ENCODE peak calls at places on chromosome 5, in ten cellular contexts. I is CD8-positive, alpha-beta memory T cell; H is RWPE1; V is uterus; F is coronary artery; Y is right cardiac atrium; U is tibial nerve; E is HepG2; S is suprapubic skin; N is sigmoid colon. R is an unnamed sample.

GRCh38 chr5:67246108-67246507 is 49.5 kb upstream of the CD180 start:
- DNase-seq in I (no peak), H (peak), V (no peak), F (no peak), Y (no peak), U (peak), E (peak), S (no peak), N (no peak), R (no peak)

GRCh38 chr5:125668904-125669303 is 754.3 kb upstream of the GRAMD2B start:
- DNase-seq in I (no peak), H (peak), V (no peak), F (no peak), Y (no peak), U (no peak), E (no peak), S (no peak), N (no peak), R (no peak)

GRCh38 chr5:45089870-45090269 is 281.1 kb downstream of the MRPS30 start:
- DNase-seq in I (no peak), H (no peak), V (no peak), F (no peak), Y (no peak), U (no peak), E (no peak), S (no peak), N (no peak), R (no peak)

GRCh38 chr5:146409081-146409671 is 38.0 kb upstream of the TCERG1 start:
- DNase-seq in I (no peak), H (peak), V (no peak), F (no peak), Y (no peak), U (no peak), E (no peak), S (no peak), N (no peak), R (no peak)

GRCh38 chr5:130141689-130142320 is 237.5 kb downstream of the CHSY3 start:
- DNase-seq in I (no peak), H (peak), V (no peak), F (no peak), Y (peak), U (no peak), E (no peak), S (no peak), N (no peak), R (no peak)

GRCh38 chr5:164763211-164763610 is 1257.8 kb downstream of the MAT2B start:
- DNase-seq in I (no peak), H (no peak), V (no peak), F (no peak), Y (no peak), U (no peak), E (no peak), S (no peak), N (no peak), R (no peak)

GRCh38 chr5:157143127-157143959 is 678 bp upstream of the MED7 start:
- DNase-seq in I (peak), H (peak), V (peak), F (no peak), Y (peak), U (peak), E (no peak), S (peak), N (peak), R (peak)

GRCh38 chr5:140869555-140869886 is 764 bp downstream of the PCDHA11 start:
- DNase-seq in I (no peak), H (no peak), V (no peak), F (no peak), Y (no peak), U (no peak), E (no peak), S (no peak), N (no peak), R (no peak)

GRCh38 chr5:134397196-134397595 is 14.5 kb downstream of the CDKN2AIPNL start:
- DNase-seq in I (no peak), H (no peak), V (no peak), F (no peak), Y (no peak), U (no peak), E (no peak), S (no peak), N (no peak), R (no peak)

GRCh38 chr5:146283344-146283761 is 55.3 kb upstream of the POU4F3 start:
- DNase-seq in I (no peak), H (peak), V (no peak), F (no peak), Y (no peak), U (no peak), E (peak), S (no peak), N (no peak), R (no peak)

GRCh38 chr5:15206133-15206532 is 293.8 kb upstream of the FBXL7 start:
- DNase-seq in I (no peak), H (no peak), V (no peak), F (no peak), Y (no peak), U (no peak), E (no peak), S (no peak), N (no peak), R (no peak)

GRCh38 chr5:93909356-93909755 is 168.0 kb upstream of the POU5F2 start:
- DNase-seq in I (no peak), H (no peak), V (no peak), F (no peak), Y (no peak), U (no peak), E (no peak), S (no peak), N (no peak), R (no peak)

GRCh38 chr5:137627293-137627692 is 108.6 kb downstream of the KLHL3 start:
- DNase-seq in I (no peak), H (peak), V (no peak), F (no peak), Y (no peak), U (no peak), E (no peak), S (no peak), N (no peak), R (no peak)

GRCh38 chr5:24005384-24005783 is 498.0 kb downstream of the PRDM9 start:
- DNase-seq in I (no peak), H (peak), V (no peak), F (no peak), Y (no peak), U (no peak), E (no peak), S (no peak), N (no peak), R (no peak)

GRCh38 chr5:78795757-78796156 is 147.2 kb upstream of the LHFPL2 start:
- DNase-seq in I (no peak), H (no peak), V (no peak), F (no peak), Y (no peak), U (no peak), E (peak), S (no peak), N (no peak), R (no peak)

GRCh38 chr5:109412981-109413402 is 3.2 kb upstream of the PJA2 start:
- DNase-seq in I (no peak), H (no peak), V (no peak), F (no peak), Y (no peak), U (no peak), E (peak), S (no peak), N (no peak), R (no peak)

GRCh38 chr5:94524841-94525697 is 93.3 kb downstream of the KIAA0825 start:
- DNase-seq in I (no peak), H (peak), V (no peak), F (no peak), Y (no peak), U (no peak), E (peak), S (no peak), N (no peak), R (no peak)

GRCh38 chr5:127838661-127839060 is 135.5 kb downstream of the CCDC192 start:
- DNase-seq in I (no peak), H (no peak), V (no peak), F (no peak), Y (no peak), U (no peak), E (no peak), S (no peak), N (no peak), R (no peak)

GRCh38 chr5:74209566-74209965 is 431.0 kb downstream of the ENC1 start:
- DNase-seq in I (no peak), H (no peak), V (no peak), F (no peak), Y (no peak), U (no peak), E (no peak), S (no peak), N (no peak), R (no peak)

GRCh38 chr5:56766926-56767325 is 48.4 kb upstream of the MAP3K1 start:
- DNase-seq in I (no peak), H (no peak), V (no peak), F (no peak), Y (no peak), U (no peak), E (no peak), S (no peak), N (no peak), R (no peak)

GRCh38 chr5:37996918-37997317 is 157.1 kb upstream of the GDNF start:
- DNase-seq in I (no peak), H (no peak), V (no peak), F (no peak), Y (no peak), U (no peak), E (no peak), S (no peak), N (no peak), R (no peak)

GRCh38 chr5:38286038-38286437 is 27.7 kb downstream of the EGFLAM start:
- DNase-seq in I (no peak), H (no peak), V (no peak), F (no peak), Y (no peak), U (no peak), E (no peak), S (no peak), N (no peak), R (no peak)

GRCh38 chr5:99636663-99637062 is 707.9 kb upstream of the CHD1 start:
- DNase-seq in I (no peak), H (no peak), V (no peak), F (no peak), Y (no peak), U (no peak), E (no peak), S (no peak), N (no peak), R (no peak)

GRCh38 chr5:84642795-84643194 is 258.1 kb upstream of the EDIL3 start:
- DNase-seq in I (no peak), H (no peak), V (no peak), F (no peak), Y (no peak), U (no peak), E (no peak), S (no peak), N (no peak), R (no peak)

GRCh38 chr5:9183306-9183705 is 362.6 kb downstream of the SEMA5A start:
- DNase-seq in I (no peak), H (no peak), V (no peak), F (no peak), Y (no peak), U (peak), E (no peak), S (no peak), N (no peak), R (no peak)

GRCh38 chr5:160083012-160083436 is 36.2 kb downstream of the PWWP2A start:
- DNase-seq in I (no peak), H (peak), V (no peak), F (no peak), Y (no peak), U (no peak), E (no peak), S (no peak), N (no peak), R (no peak)

DNA sequence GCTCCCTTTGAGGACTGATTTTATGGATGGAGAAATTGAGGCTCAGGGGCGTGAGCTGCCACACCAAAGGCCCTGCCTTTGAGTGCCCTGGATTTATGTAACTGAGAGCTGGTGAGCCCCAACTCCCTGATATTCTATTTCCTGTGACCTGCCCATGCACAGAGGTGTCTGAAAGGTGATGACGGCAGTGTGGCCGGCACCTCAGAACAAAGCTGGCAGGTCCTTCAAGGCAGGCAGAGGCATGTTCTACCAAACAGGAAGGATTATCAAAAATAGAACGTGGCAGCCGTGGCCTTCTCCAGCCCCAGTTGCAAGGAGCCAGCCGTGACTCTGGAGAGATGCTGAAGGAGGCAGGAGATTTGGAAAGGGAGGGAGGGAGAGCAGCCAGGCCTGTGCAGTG is 36.2 kb downstream of the INSYN2B start:
- DNase-seq in I (no peak), H (peak), V (no peak), F (no peak), Y (no peak), U (no peak), E (no peak), S (no peak), N (no peak), R (no peak)
- H3K27ac ChIP-seq in I (no peak), H (no peak), V (no peak), F (no peak), Y (no peak), U (no peak), E (no peak), S (no peak), N (no peak), R (no peak)

DNA sequence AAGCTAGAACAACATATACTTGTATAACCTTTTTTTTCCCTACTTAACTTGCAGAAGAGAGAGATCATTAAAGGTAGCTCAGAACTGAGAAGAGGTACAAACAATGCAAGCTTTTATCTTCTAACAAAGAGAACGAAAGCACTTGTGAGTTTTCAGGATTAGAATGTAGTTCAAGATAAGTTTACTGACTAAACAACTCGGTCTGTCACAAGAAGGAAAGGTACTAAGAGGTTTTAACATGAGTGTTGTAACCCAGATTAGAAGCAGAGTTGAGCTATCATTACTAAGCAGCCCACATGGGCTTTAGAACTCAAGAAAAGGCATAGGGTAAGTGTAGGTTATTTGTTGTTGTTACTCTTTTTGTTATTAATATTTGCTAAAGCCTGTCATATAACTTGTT is 25.2 kb downstream of the GIN1 start:
- DNase-seq in I (no peak), H (no peak), V (no peak), F (no peak), Y (no peak), U (no peak), E (peak), S (no peak), N (no peak), R (no peak)
- H3K27ac ChIP-seq in I (no peak), H (no peak), V (no peak), F (peak), Y (no peak), U (no peak), E (no peak), S (no peak), N (no peak), R (no peak)

GRCh38 chr5:169580964-169581363 is 2.6 kb upstream of the SPDL1 start:
- DNase-seq in I (no peak), H (no peak), V (no peak), F (no peak), Y (no peak), U (no peak), E (no peak), S (no peak), N (no peak), R (no peak)

GRCh38 chr5:169581580-169582227 is 1.9 kb upstream of the SPDL1 start:
- DNase-seq in I (peak), H (peak), V (peak), F (no peak), Y (no peak), U (peak), E (peak), S (peak), N (peak), R (no peak)

GRCh38 chr5:169583101-169583423 is 511 bp upstream of the SPDL1 start:
- DNase-seq in I (no peak), H (no peak), V (no peak), F (no peak), Y (no peak), U (no peak), E (peak), S (no peak), N (no peak), R (no peak)

GRCh38 chr5:169584998-169585451 is 1.5 kb downstream of the SPDL1 start:
- DNase-seq in I (no peak), H (no peak), V (no peak), F (no peak), Y (no peak), U (no peak), E (no peak), S (no peak), N (no peak), R (no peak)

DNA sequence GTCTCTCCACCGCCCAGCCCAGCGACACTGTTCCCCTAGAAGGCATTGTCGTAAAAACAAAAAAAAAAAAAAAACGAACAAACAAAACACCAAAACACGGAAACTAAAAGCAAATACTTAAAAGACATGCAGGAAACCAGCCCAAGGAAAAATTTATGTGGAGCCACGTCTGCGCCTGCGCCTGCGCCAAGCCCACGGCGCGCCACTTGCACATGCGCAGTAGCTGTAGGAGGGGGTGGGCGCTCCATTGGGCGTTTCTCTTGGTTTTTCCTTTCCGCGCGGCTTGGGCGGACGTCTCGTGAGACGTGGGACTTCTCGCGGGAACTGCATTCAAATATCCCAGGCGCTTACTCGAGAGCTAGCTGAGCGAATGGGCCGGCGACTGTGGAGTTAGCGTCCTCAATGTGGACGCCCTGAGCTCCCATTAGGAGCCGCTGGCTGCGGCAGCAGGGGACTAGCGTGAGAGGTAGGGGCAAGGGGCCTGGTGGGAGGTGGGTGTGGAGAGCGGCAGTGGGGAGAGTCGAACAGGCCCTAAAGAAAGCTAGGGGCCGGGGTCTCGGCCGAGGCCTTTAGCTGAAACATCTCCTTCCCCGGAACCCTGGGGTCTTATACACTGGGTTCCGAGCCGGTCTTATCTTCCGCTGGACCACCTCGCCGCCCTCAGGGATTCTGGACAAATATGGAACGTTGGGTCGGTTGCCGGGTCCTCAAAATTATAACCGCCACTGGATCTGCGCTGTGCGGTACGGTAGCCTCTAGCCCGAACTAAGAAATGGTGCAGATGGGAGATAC is at the start of gene SPDL1:
- DNase-seq in I (peak), H (peak), V (peak), F (peak), Y (peak), U (peak), E (peak), S (peak), N (peak), R (peak)
- H3K27ac ChIP-seq in I (peak), H (peak), V (peak), F (peak), Y (peak), U (peak), E (peak), S (peak), N (peak), R (peak)

DNA sequence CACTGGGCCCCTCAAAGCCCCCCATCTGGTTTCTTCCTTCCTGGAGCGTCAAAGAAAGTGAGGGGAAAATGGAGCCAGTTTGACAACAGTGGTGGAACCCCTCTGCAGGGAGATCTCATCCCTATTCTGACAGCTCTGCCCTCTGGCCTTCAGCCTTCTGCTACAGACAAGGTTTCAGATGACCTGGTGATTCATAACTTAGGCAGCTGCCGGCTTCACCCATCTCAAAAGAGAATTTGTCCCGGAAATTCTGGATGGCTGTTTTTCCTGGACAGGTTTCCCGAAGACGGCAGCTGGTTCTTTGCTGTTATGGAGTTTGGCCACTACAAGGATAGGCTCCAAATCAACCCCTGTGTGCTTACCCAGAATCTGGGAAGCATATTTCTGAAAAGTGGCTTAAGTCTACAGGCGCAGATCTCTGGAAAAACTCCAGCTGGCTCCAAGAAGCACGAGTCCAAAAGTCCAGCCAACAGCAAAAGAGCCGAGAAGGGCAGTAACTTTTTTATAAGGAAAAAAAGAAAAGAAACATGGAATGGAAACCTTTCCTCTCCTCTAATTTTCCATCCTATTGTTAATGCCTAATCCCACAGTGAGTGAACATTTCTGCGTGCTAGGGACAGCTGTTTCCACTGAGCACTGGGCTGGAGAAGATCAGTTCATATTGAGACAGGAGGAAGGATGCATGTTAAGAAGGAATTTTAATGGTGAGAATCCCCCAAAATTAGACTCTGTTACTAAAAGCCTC is 54.5 kb downstream of the ZNF366 start:
- DNase-seq in I (no peak), H (peak), V (peak), F (peak), Y (peak), U (peak), E (no peak), S (peak), N (peak), R (peak)
- H3K27ac ChIP-seq in I (no peak), H (peak), V (peak), F (peak), Y (peak), U (peak), E (no peak), S (peak), N (peak), R (peak)

GRCh38 chr5:119400248-119400647 is 44.4 kb downstream of the TNFAIP8 start:
- DNase-seq in I (no peak), H (peak), V (peak), F (no peak), Y (no peak), U (no peak), E (no peak), S (no peak), N (no peak), R (no peak)
- H3K27ac ChIP-seq in I (no peak), H (no peak), V (no peak), F (peak), Y (no peak), U (no peak), E (no peak), S (peak), N (no peak), R (no peak)

GRCh38 chr5:178208540-178209227 is 4.4 kb downstream of the HNRNPAB start:
- DNase-seq in I (no peak), H (no peak), V (no peak), F (peak), Y (no peak), U (no peak), E (no peak), S (peak), N (peak), R (no peak)

GRCh38 chr5:178211095-178212048 is 7.0 kb downstream of the HNRNPAB start:
- DNase-seq in I (no peak), H (no peak), V (no peak), F (no peak), Y (no peak), U (no peak), E (no peak), S (no peak), N (peak), R (no peak)

GRCh38 chr5:178210073-178210526 is 5.8 kb downstream of the HNRNPAB start:
- DNase-seq in I (no peak), H (no peak), V (no peak), F (no peak), Y (no peak), U (no peak), E (no peak), S (no peak), N (peak), R (no peak)

GRCh38 chr5:178207917-178208280 is 3.6 kb downstream of the HNRNPAB start:
- DNase-seq in I (no peak), H (no peak), V (no peak), F (peak), Y (no peak), U (no peak), E (no peak), S (peak), N (peak), R (no peak)

GRCh38 chr5:178209334-178210072 is 5.2 kb downstream of the HNRNPAB start:
- DNase-seq in I (no peak), H (no peak), V (no peak), F (peak), Y (no peak), U (no peak), E (no peak), S (peak), N (peak), R (no peak)
- H3K27ac ChIP-seq in I (no peak), H (peak), V (no peak), F (no peak), Y (no peak), U (no peak), E (no peak), S (no peak), N (no peak), R (no peak)